ENCODE peak calls at places on chromosomes 5 and 9, in five cellular contexts. One of them, this sample, is unnamed.

GRCh38 chr9:82369251-82369945 is 380.8 kb downstream of the SPATA31D1 start:
- DNase-seq in left ventricle myocardium inferior: no peak
- DNase-seq in AG10803: no peak
- DNase-seq in cardiac fibroblast: no peak
- DNase-seq in breast epithelium: no peak
- DNase-seq in this sample: no peak

GRCh38 chr9:136977223-136978072 is at the start of gene PTGDS:
- DNase-seq in left ventricle myocardium inferior: peak
- DNase-seq in AG10803: peak
- DNase-seq in cardiac fibroblast: no peak
- DNase-seq in breast epithelium: no peak
- DNase-seq in this sample: no peak

GRCh38 chr5:69189162-69190086 is at the start of gene CENPH:
- DNase-seq in left ventricle myocardium inferior: peak
- DNase-seq in AG10803: peak
- DNase-seq in cardiac fibroblast: peak
- DNase-seq in breast epithelium: peak
- DNase-seq in this sample: peak

GRCh38 chr9:35106343-35106730 is 3.4 kb upstream of the STOML2 start:
- DNase-seq in left ventricle myocardium inferior: no peak
- DNase-seq in AG10803: no peak
- DNase-seq in cardiac fibroblast: no peak
- DNase-seq in breast epithelium: no peak
- DNase-seq in this sample: no peak

GRCh38 chr5:106258591-106259125 is 1412.1 kb downstream of the EFNA5 start:
- DNase-seq in left ventricle myocardium inferior: no peak
- DNase-seq in AG10803: peak
- DNase-seq in cardiac fibroblast: peak
- DNase-seq in breast epithelium: no peak
- DNase-seq in this sample: no peak

GRCh38 chr5:133675376-133676154 is 63.2 kb upstream of the FSTL4 start:
- DNase-seq in left ventricle myocardium inferior: no peak
- DNase-seq in AG10803: no peak
- DNase-seq in cardiac fibroblast: no peak
- DNase-seq in breast epithelium: no peak
- DNase-seq in this sample: no peak

GRCh38 chr9:99905833-99906402 is 536 bp upstream of the STX17 start:
- DNase-seq in left ventricle myocardium inferior: no peak
- DNase-seq in AG10803: no peak
- DNase-seq in cardiac fibroblast: peak
- DNase-seq in breast epithelium: peak
- DNase-seq in this sample: no peak

GRCh38 chr5:145903113-145903512 is 30.3 kb upstream of the GRXCR2 start:
- DNase-seq in left ventricle myocardium inferior: no peak
- DNase-seq in AG10803: no peak
- DNase-seq in cardiac fibroblast: no peak
- DNase-seq in breast epithelium: no peak
- DNase-seq in this sample: no peak

GRCh38 chr5:93649234-93649900 is 66.3 kb downstream of the NR2F1 start:
- DNase-seq in left ventricle myocardium inferior: no peak
- DNase-seq in AG10803: no peak
- DNase-seq in cardiac fibroblast: no peak
- DNase-seq in breast epithelium: no peak
- DNase-seq in this sample: no peak

GRCh38 chr5:138179277-138179857 is 455 bp downstream of the KIF20A start:
- DNase-seq in left ventricle myocardium inferior: no peak
- DNase-seq in AG10803: no peak
- DNase-seq in cardiac fibroblast: peak
- DNase-seq in breast epithelium: no peak
- DNase-seq in this sample: no peak

GRCh38 chr9:91751922-91752321 is 198.1 kb downstream of the ROR2 start:
- DNase-seq in left ventricle myocardium inferior: no peak
- DNase-seq in AG10803: peak
- DNase-seq in cardiac fibroblast: peak
- DNase-seq in breast epithelium: no peak
- DNase-seq in this sample: no peak

GRCh38 chr5:64811050-64811640 is 42.4 kb downstream of the CWC27 start:
- DNase-seq in left ventricle myocardium inferior: no peak
- DNase-seq in AG10803: peak
- DNase-seq in cardiac fibroblast: peak
- DNase-seq in breast epithelium: no peak
- DNase-seq in this sample: peak

GRCh38 chr5:114665551-114665950 is 303.7 kb downstream of the KCNN2 start:
- DNase-seq in left ventricle myocardium inferior: no peak
- DNase-seq in AG10803: no peak
- DNase-seq in cardiac fibroblast: no peak
- DNase-seq in breast epithelium: no peak
- DNase-seq in this sample: no peak

GRCh38 chr9:77569335-77569734 is 78.8 kb downstream of the GNA14 start:
- DNase-seq in left ventricle myocardium inferior: no peak
- DNase-seq in AG10803: no peak
- DNase-seq in cardiac fibroblast: no peak
- DNase-seq in breast epithelium: no peak
- DNase-seq in this sample: no peak

GRCh38 chr9:83623634-83623991 is 670 bp downstream of the IDNK start:
- DNase-seq in left ventricle myocardium inferior: no peak
- DNase-seq in AG10803: no peak
- DNase-seq in cardiac fibroblast: no peak
- DNase-seq in breast epithelium: no peak
- DNase-seq in this sample: peak

GRCh38 chr9:116572095-116572748 is 114.9 kb upstream of the TRIM32 start:
- DNase-seq in left ventricle myocardium inferior: peak
- DNase-seq in AG10803: peak
- DNase-seq in cardiac fibroblast: peak
- DNase-seq in breast epithelium: peak
- DNase-seq in this sample: peak

GRCh38 chr9:109010676-109011655 is 2.3 kb downstream of the CTNNAL1 start:
- DNase-seq in left ventricle myocardium inferior: no peak
- DNase-seq in AG10803: peak
- DNase-seq in cardiac fibroblast: peak
- DNase-seq in breast epithelium: no peak
- DNase-seq in this sample: peak

GRCh38 chr9:6171667-6172066 is 43.9 kb upstream of the IL33 start:
- DNase-seq in left ventricle myocardium inferior: no peak
- DNase-seq in AG10803: no peak
- DNase-seq in cardiac fibroblast: no peak
- DNase-seq in breast epithelium: no peak
- DNase-seq in this sample: no peak

GRCh38 chr5:74072646-74073045 is 446.6 kb downstream of the ARHGEF28 start:
- DNase-seq in left ventricle myocardium inferior: no peak
- DNase-seq in AG10803: no peak
- DNase-seq in cardiac fibroblast: peak
- DNase-seq in breast epithelium: no peak
- DNase-seq in this sample: no peak

GRCh38 chr5:84779206-84779605 is 394.5 kb upstream of the EDIL3 start:
- DNase-seq in left ventricle myocardium inferior: no peak
- DNase-seq in AG10803: no peak
- DNase-seq in cardiac fibroblast: no peak
- DNase-seq in breast epithelium: no peak
- DNase-seq in this sample: no peak

GRCh38 chr9:125889524-125890473 is 142.6 kb downstream of the PBX3 start:
- DNase-seq in left ventricle myocardium inferior: peak
- DNase-seq in AG10803: peak
- DNase-seq in cardiac fibroblast: peak
- DNase-seq in breast epithelium: no peak
- DNase-seq in this sample: peak

GRCh38 chr9:15936316-15936869 is 383.6 kb downstream of the CCDC171 start:
- DNase-seq in left ventricle myocardium inferior: peak
- DNase-seq in AG10803: peak
- DNase-seq in cardiac fibroblast: peak
- DNase-seq in breast epithelium: no peak
- DNase-seq in this sample: no peak

GRCh38 chr5:124261133-124261532 is 485.3 kb downstream of the ZNF608 start:
- DNase-seq in left ventricle myocardium inferior: no peak
- DNase-seq in AG10803: no peak
- DNase-seq in cardiac fibroblast: no peak
- DNase-seq in breast epithelium: no peak
- DNase-seq in this sample: no peak

GRCh38 chr5:6754766-6755165 is 41.5 kb downstream of the TENT4A start:
- DNase-seq in left ventricle myocardium inferior: no peak
- DNase-seq in AG10803: no peak
- DNase-seq in cardiac fibroblast: no peak
- DNase-seq in breast epithelium: no peak
- DNase-seq in this sample: no peak

GRCh38 chr5:175638305-175638704 is 19.6 kb upstream of the HRH2 start:
- DNase-seq in left ventricle myocardium inferior: no peak
- DNase-seq in AG10803: no peak
- DNase-seq in cardiac fibroblast: no peak
- DNase-seq in breast epithelium: no peak
- DNase-seq in this sample: no peak

GRCh38 chr9:76216161-76216649 is 178.0 kb downstream of the RFK start:
- DNase-seq in left ventricle myocardium inferior: no peak
- DNase-seq in AG10803: peak
- DNase-seq in cardiac fibroblast: peak
- DNase-seq in breast epithelium: no peak
- DNase-seq in this sample: no peak

GRCh38 chr5:99644822-99645221 is 716.0 kb upstream of the CHD1 start:
- DNase-seq in left ventricle myocardium inferior: no peak
- DNase-seq in AG10803: no peak
- DNase-seq in cardiac fibroblast: no peak
- DNase-seq in breast epithelium: no peak
- DNase-seq in this sample: no peak

GRCh38 chr9:78235771-78236510 is at the start of gene CEP78:
- DNase-seq in left ventricle myocardium inferior: peak
- DNase-seq in AG10803: peak
- DNase-seq in cardiac fibroblast: peak
- DNase-seq in breast epithelium: peak
- DNase-seq in this sample: peak

GRCh38 chr5:176674799-176675198 is 27.5 kb downstream of the TSPAN17 start:
- DNase-seq in left ventricle myocardium inferior: no peak
- DNase-seq in AG10803: no peak
- DNase-seq in cardiac fibroblast: no peak
- DNase-seq in breast epithelium: no peak
- DNase-seq in this sample: no peak

GRCh38 chr5:176676361-176676824 is 29.1 kb downstream of the TSPAN17 start:
- DNase-seq in left ventricle myocardium inferior: peak
- DNase-seq in AG10803: peak
- DNase-seq in cardiac fibroblast: peak
- DNase-seq in breast epithelium: no peak
- DNase-seq in this sample: peak

GRCh38 chr5:176677209-176677931 is 30.1 kb downstream of the TSPAN17 start:
- DNase-seq in left ventricle myocardium inferior: peak
- DNase-seq in AG10803: peak
- DNase-seq in cardiac fibroblast: no peak
- DNase-seq in breast epithelium: no peak
- DNase-seq in this sample: no peak

GRCh38 chr5:176673651-176674583 is 26.6 kb downstream of the TSPAN17 start:
- DNase-seq in left ventricle myocardium inferior: no peak
- DNase-seq in AG10803: no peak
- DNase-seq in cardiac fibroblast: no peak
- DNase-seq in breast epithelium: no peak
- DNase-seq in this sample: no peak

GRCh38 chr5:176675676-176676360 is 28.5 kb downstream of the TSPAN17 start:
- DNase-seq in left ventricle myocardium inferior: no peak
- DNase-seq in AG10803: peak
- DNase-seq in cardiac fibroblast: peak
- DNase-seq in breast epithelium: no peak
- DNase-seq in this sample: no peak
- TF ChIP-seq CTCF in left ventricle myocardium inferior: peak
- TF ChIP-seq CTCF in AG10803: peak
- TF ChIP-seq CTCF in cardiac fibroblast: peak
- TF ChIP-seq CTCF in breast epithelium: no peak
- TF ChIP-seq CTCF in this sample: no peak

GRCh38 chr5:150283904-150284303 is 5.7 kb downstream of the CAMK2A start:
- DNase-seq in left ventricle myocardium inferior: no peak
- DNase-seq in AG10803: no peak
- DNase-seq in cardiac fibroblast: no peak
- DNase-seq in breast epithelium: no peak
- DNase-seq in this sample: no peak

GRCh38 chr5:150284311-150284710 is 5.3 kb downstream of the CAMK2A start:
- DNase-seq in left ventricle myocardium inferior: no peak
- DNase-seq in AG10803: no peak
- DNase-seq in cardiac fibroblast: no peak
- DNase-seq in breast epithelium: no peak
- DNase-seq in this sample: no peak

GRCh38 chr5:150285114-150285513 is 4.5 kb downstream of the CAMK2A start:
- DNase-seq in left ventricle myocardium inferior: no peak
- DNase-seq in AG10803: no peak
- DNase-seq in cardiac fibroblast: peak
- DNase-seq in breast epithelium: no peak
- DNase-seq in this sample: no peak

GRCh38 chr5:150288361-150288760 is 1.2 kb downstream of the CAMK2A start:
- DNase-seq in left ventricle myocardium inferior: no peak
- DNase-seq in AG10803: no peak
- DNase-seq in cardiac fibroblast: no peak
- DNase-seq in breast epithelium: no peak
- DNase-seq in this sample: no peak

DNA sequence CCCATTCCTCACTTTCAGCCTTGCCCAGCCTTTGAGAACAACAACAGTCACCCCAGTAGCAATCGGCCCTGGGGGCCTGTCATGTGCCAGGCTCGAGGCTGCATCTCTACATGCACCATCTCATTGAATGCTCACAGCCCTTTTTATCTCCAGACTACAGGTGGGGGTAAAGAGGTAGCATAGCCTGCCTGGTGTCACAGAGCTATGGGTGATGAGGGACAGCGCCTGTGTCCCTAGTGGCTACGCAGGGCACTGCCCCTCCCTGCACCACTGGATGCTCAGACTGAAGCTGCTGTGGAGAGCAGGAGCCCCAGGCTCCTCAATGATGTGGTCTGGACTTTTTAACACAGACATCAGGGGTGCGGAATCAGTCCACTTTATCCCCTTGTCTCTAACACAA is 2.8 kb downstream of the CAMK2A start:
- DNase-seq in left ventricle myocardium inferior: no peak
- DNase-seq in AG10803: no peak
- DNase-seq in cardiac fibroblast: no peak
- DNase-seq in breast epithelium: no peak
- DNase-seq in this sample: no peak
- TF ChIP-seq CTCF in left ventricle myocardium inferior: peak
- TF ChIP-seq CTCF in AG10803: no peak
- TF ChIP-seq CTCF in cardiac fibroblast: peak
- TF ChIP-seq CTCF in breast epithelium: no peak
- TF ChIP-seq CTCF in this sample: peak

GRCh38 chr9:37520641-37521040 is 34.9 kb downstream of the POLR1E start:
- DNase-seq in left ventricle myocardium inferior: no peak
- DNase-seq in AG10803: no peak
- DNase-seq in cardiac fibroblast: no peak
- DNase-seq in breast epithelium: no peak
- DNase-seq in this sample: no peak
- TF ChIP-seq CTCF in left ventricle myocardium inferior: no peak
- TF ChIP-seq CTCF in AG10803: peak
- TF ChIP-seq CTCF in cardiac fibroblast: no peak
- TF ChIP-seq CTCF in breast epithelium: no peak
- TF ChIP-seq CTCF in this sample: no peak

DNA sequence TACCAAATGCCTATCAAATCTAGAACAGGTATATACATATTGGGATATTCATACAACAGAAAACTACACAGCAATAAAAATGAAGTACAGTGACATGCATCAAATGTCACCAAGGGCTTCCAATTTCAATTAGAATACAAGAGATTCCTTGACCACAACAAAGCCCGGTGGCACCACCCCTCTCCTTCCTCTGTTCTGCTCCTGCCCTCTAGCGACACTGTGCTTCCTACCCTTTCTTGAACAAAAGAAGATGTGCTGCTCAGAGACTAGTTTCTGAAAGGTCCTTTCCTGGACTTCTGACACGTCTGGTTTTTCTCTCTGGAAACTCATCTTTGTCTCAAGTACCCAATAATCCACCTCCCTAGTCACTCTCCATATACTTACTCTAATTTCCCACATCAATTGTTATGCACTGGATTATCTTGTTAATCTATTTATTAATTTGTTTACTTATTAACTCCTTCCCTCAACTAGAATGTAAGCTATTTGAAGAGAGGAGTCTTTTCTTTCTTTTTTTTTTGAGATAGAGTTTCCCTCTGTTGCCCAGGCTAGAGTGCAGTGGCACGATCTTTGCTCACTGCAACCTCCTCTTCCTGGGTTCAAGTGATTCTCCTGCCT is 70.4 kb upstream of the CTSV start:
- DNase-seq in left ventricle myocardium inferior: no peak
- DNase-seq in AG10803: peak
- DNase-seq in cardiac fibroblast: peak
- DNase-seq in breast epithelium: no peak
- DNase-seq in this sample: peak
- TF ChIP-seq CTCF in left ventricle myocardium inferior: peak
- TF ChIP-seq CTCF in AG10803: peak
- TF ChIP-seq CTCF in cardiac fibroblast: peak
- TF ChIP-seq CTCF in breast epithelium: no peak
- TF ChIP-seq CTCF in this sample: peak

This sample was measured in GM10248.